ENCODE peak calls at places on chromosome 5, in eight cellular contexts. Q is neuronal stem cell, U is neural progenitor cell, S is tibial nerve, H is body of pancreas, F is A549, B is GM23338, V is ovary. K is an unnamed sample. For H3K4me1, the result is how much of the 10 kb centered on the place peaks cover.

GRCh38 chr5:149448831-149449714 is 70.0 kb upstream of the IL17B start:
- DNase-seq in Q (no peak), S (no peak), U (peak), V (no peak), B (peak), H (no peak), F (no peak), K (no peak)

GRCh38 chr5:37248387-37248969 is 698 bp downstream of the CPLANE1 start:
- DNase-seq in U (peak), B (peak), F (no peak), H (no peak), S (no peak), Q (no peak), V (no peak), K (no peak)

GRCh38 chr5:6545770-6546690 is 86.8 kb downstream of the NSUN2 start:
- DNase-seq in B (no peak), Q (no peak), H (no peak), F (no peak), V (no peak), S (no peak), U (peak), K (no peak)

GRCh38 chr5:151002250-151002649 is 18.1 kb upstream of the GPX3 start:
- DNase-seq in B (peak), V (peak), Q (no peak), H (no peak), U (peak), F (peak), S (no peak), K (no peak)

GRCh38 chr5:83608122-83608521 is 112.5 kb downstream of the HAPLN1 start:
- DNase-seq in H (peak), V (no peak), U (peak), S (peak), Q (peak), F (peak), B (peak), K (peak)

GRCh38 chr5:154648706-154649105 is 106.5 kb upstream of the LARP1 start:
- DNase-seq in S (no peak), V (no peak), H (peak), B (peak), Q (no peak), F (no peak), U (no peak), K (peak)

GRCh38 chr5:133870661-133871060 is 97.8 kb downstream of the C5orf15 start:
- DNase-seq in F (no peak), B (no peak), V (no peak), H (no peak), S (no peak), U (peak), Q (no peak), K (no peak)

GRCh38 chr5:134738963-134739661 is 764 bp downstream of the CAMLG start:
- DNase-seq in B (peak), U (peak), H (peak), V (peak), Q (peak), F (peak), S (no peak), K (peak)

GRCh38 chr5:399296-400281 is 43.4 kb upstream of the EXOC3 start:
- DNase-seq in F (peak), S (peak), U (peak), Q (peak), V (peak), H (peak), B (peak), K (peak)

GRCh38 chr5:172556262-172556661 is 84.8 kb upstream of the NEURL1B start:
- DNase-seq in V (no peak), H (no peak), U (no peak), Q (no peak), S (no peak), B (no peak), F (no peak), K (no peak)

GRCh38 chr5:169268019-169268418 is 32.9 kb downstream of the SLIT3 start:
- DNase-seq in V (no peak), U (no peak), Q (no peak), H (no peak), B (no peak), S (no peak), F (no peak), K (no peak)

GRCh38 chr5:111585946-111586345 is 73.6 kb upstream of the STARD4 start:
- DNase-seq in U (no peak), V (no peak), Q (no peak), S (no peak), H (no peak), B (no peak), F (no peak), K (no peak)

GRCh38 chr5:153756540-153756939 is 266.1 kb downstream of the GRIA1 start:
- DNase-seq in U (peak), S (no peak), F (no peak), H (no peak), V (no peak), B (peak), Q (no peak), K (no peak)

GRCh38 chr5:112640495-112640894 is 97.2 kb upstream of the APC start:
- DNase-seq in Q (no peak), H (no peak), U (no peak), S (no peak), V (no peak), B (peak), F (no peak), K (no peak)

GRCh38 chr5:79771387-79771786 is 81.8 kb downstream of the CMYA5 start:
- DNase-seq in B (no peak), S (no peak), U (no peak), Q (no peak), F (no peak), H (no peak), V (no peak), K (no peak)

GRCh38 chr5:76490970-76491369 is 87.9 kb downstream of the IQGAP2 start:
- DNase-seq in H (no peak), Q (no peak), V (no peak), U (no peak), B (no peak), F (no peak), S (no peak), K (no peak)

GRCh38 chr5:154411338-154411737 is 34.5 kb upstream of the SAP30L start:
- DNase-seq in H (no peak), B (no peak), U (no peak), F (no peak), V (no peak), S (no peak), Q (no peak), K (no peak)

GRCh38 chr5:111603446-111603827 is 91.1 kb upstream of the STARD4 start:
- DNase-seq in B (no peak), H (no peak), S (no peak), Q (no peak), V (no peak), U (no peak), F (no peak), K (no peak)

GRCh38 chr5:14809369-14810144 is 62.0 kb downstream of the ANKH start:
- DNase-seq in Q (no peak), S (peak), F (peak), V (no peak), B (no peak), H (peak), U (no peak), K (peak)

GRCh38 chr5:421287-421880 is 21.6 kb upstream of the EXOC3 start:
- DNase-seq in F (no peak), U (no peak), B (no peak), V (no peak), S (no peak), H (no peak), Q (no peak), K (no peak)

GRCh38 chr5:8184455-8185063 is 315.6 kb downstream of the MTRR start:
- DNase-seq in B (peak), U (peak), S (no peak), F (peak), V (no peak), H (peak), Q (peak), K (peak)

GRCh38 chr5:167898361-167899042 is 392.9 kb upstream of the WWC1 start:
- DNase-seq in S (no peak), F (no peak), V (no peak), Q (no peak), B (peak), U (no peak), H (no peak), K (no peak)

GRCh38 chr5:75756991-75757390 is 39.8 kb upstream of the POC5 start:
- DNase-seq in U (no peak), H (no peak), V (no peak), B (no peak), S (no peak), F (no peak), Q (no peak), K (no peak)

DNA sequence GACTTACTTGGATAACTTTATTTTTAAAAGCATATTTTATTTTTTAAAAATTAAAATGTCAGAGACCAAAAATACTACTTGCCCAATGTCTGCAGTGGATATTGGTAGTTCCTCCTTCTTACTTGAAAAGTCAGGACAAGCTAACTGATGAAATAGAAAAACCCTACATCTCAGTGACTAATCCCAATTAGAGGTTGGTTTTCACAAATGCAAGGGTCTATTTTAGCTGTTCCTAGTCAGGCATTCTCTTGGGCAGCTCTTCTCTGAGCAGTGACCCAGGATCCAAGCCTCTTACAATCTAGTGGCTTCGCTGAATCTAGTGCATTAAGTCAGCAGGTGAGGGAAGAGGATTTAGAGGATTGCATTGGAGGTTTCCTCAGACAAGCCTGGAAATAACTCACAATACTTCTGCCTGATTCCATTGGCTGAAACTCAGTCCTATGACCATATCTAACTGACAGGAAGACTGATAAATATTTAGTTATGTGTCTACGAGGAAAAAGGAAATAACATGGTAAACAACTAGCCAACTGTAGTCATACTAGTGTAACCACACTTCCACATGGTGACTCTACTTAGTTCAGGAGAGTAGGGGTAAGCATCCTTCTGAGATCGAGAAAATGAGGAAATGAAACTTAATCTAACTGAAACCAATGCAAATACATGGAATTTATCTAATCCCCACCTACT is 34.2 kb upstream of the MIER3 start:
- DNase-seq in U (no peak), B (no peak), F (no peak), Q (no peak), H (no peak), S (no peak), V (no peak), K (no peak)
- H3K27ac ChIP-seq in U (no peak), B (no peak), F (no peak), Q (no peak), H (no peak), S (no peak), V (no peak), K (no peak)

GRCh38 chr5:31941356-31941755 is 232.8 kb downstream of the GOLPH3 start:
- DNase-seq in H (no peak), Q (no peak), U (no peak), F (no peak), B (no peak), S (no peak), V (no peak), K (no peak)
- H3K4me1 ChIP-seq in H (under half), Q (under half), U (under half), F (under half), B (under half), S (under half), V (under half), K (under half)

GRCh38 chr5:41809128-41809527 is 61.1 kb downstream of the OXCT1 start:
- DNase-seq in V (no peak), U (no peak), F (no peak), S (no peak), H (no peak), Q (no peak), B (no peak), K (no peak)
- H3K4me3 ChIP-seq in V (no peak), U (no peak), F (no peak), S (no peak), H (no peak), Q (no peak), B (no peak), K (no peak)

GRCh38 chr5:97191893-97192292 is 8.8 kb upstream of the RIOK2 start:
- DNase-seq in U (no peak), S (no peak), H (no peak), F (no peak), Q (no peak), B (no peak), V (no peak), K (no peak)

GRCh38 chr5:97194366-97194765 is 11.3 kb upstream of the RIOK2 start:
- DNase-seq in U (no peak), B (no peak), S (no peak), H (no peak), Q (no peak), V (no peak), F (no peak), K (no peak)

GRCh38 chr5:97192580-97193421 is 9.8 kb upstream of the RIOK2 start:
- DNase-seq in Q (no peak), U (no peak), H (no peak), S (no peak), B (peak), V (no peak), F (no peak), K (peak)
- H3K27ac ChIP-seq in Q (no peak), U (no peak), H (no peak), S (no peak), B (peak), V (no peak), F (peak), K (no peak)

DNA sequence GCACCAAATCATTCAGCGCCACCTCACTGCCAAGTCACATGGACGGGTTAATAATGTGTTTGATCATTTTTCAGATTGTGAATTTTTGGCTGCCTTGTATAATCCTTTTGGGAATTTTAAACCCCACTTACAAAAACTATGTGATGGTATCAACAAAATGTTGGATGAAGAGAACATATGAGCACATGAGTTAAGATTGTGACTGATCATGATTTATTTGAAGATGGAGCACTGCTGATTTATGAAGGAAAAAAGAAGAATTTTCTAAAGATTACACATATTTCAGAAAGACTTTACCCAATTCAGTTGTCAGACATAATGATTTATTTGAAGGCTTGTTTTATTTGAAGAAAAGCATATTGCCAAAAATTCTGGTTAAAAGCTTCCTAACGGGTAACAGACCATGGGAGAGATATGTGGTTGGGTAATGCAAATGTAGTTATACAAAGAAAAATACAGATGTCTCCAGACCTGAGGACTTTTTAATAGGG is 37.4 kb downstream of the TNFAIP8 start:
- DNase-seq in S (no peak), U (no peak), B (no peak), H (no peak), V (no peak), F (no peak), Q (no peak), K (no peak)
- H3K4me1 ChIP-seq in S (under half), U (under half), B (under half), H (under half), V (under half), F (under half), Q (under half), K (under half)

DNA sequence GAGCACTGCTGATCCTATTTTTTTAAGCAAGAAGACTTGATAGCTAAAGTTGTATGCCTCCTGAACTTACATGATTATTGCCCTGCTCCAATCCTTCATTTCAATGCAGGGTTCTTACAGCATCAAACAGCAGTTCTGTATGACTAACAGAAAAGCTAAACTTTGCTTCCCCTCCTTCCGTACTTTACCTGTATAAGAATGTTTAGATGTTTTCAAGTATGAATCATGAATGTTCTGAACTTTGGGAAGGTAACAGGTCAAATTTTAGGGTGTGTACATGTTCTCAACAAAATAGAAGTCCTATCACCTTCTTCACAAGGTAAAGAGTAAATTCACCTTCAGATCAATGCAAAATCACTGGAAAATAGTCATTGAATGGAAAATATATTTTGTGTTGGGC is 972.6 kb upstream of the SEMA6A start:
- DNase-seq in Q (no peak), B (no peak), H (no peak), S (no peak), F (no peak), U (no peak), V (no peak), K (no peak)
- H3K4me3 ChIP-seq in Q (no peak), B (no peak), H (no peak), S (no peak), F (no peak), U (no peak), V (no peak), K (no peak)

GRCh38 chr5:180815241-180816031 is 12.8 kb upstream of the MGAT1 start:
- DNase-seq in F (no peak), U (no peak), V (no peak), Q (no peak), S (no peak), H (no peak), B (no peak), K (no peak)
- H3K27ac ChIP-seq in F (no peak), U (no peak), V (no peak), Q (no peak), S (peak), H (no peak), B (no peak), K (peak)

K was measured in right cardiac atrium.